ENCODE peak calls at places on chromosomes 5 and 9, in six cellular contexts. One of them, this sample, is unnamed.

GRCh38 chr5:75574791-75575190 is 36.5 kb upstream of the ANKDD1B start:
- DNase-seq in GM23248: no peak
- DNase-seq in cardiac fibroblast: peak; percentile 49
- DNase-seq in AG09309: no peak
- DNase-seq in aorta: no peak
- DNase-seq in HCT116: no peak
- DNase-seq in this sample: no peak

GRCh38 chr5:25858019-25858418 is 1180.4 kb downstream of the CDH9 start:
- DNase-seq in aorta: no peak
- DNase-seq in HCT116: no peak
- DNase-seq in GM23248: no peak
- DNase-seq in AG09309: no peak
- DNase-seq in cardiac fibroblast: no peak
- DNase-seq in this sample: no peak

GRCh38 chr9:16267336-16268036 is 603.0 kb downstream of the BNC2 start:
- DNase-seq in AG09309: no peak
- DNase-seq in GM23248: peak; percentile 55
- DNase-seq in cardiac fibroblast: peak; percentile 61
- DNase-seq in HCT116: no peak
- DNase-seq in aorta: no peak
- DNase-seq in this sample: no peak

GRCh38 chr5:133530270-133530669 is 82.1 kb downstream of the FSTL4 start:
- DNase-seq in GM23248: no peak
- DNase-seq in HCT116: no peak
- DNase-seq in aorta: no peak
- DNase-seq in AG09309: no peak
- DNase-seq in cardiac fibroblast: no peak
- DNase-seq in this sample: no peak

GRCh38 chr9:130039504-130040147 is 3.4 kb downstream of the FNBP1 start:
- DNase-seq in aorta: no peak
- DNase-seq in cardiac fibroblast: no peak
- DNase-seq in HCT116: no peak
- DNase-seq in AG09309: no peak
- DNase-seq in GM23248: no peak
- DNase-seq in this sample: peak; percentile 55

GRCh38 chr9:2613730-2614271 is 7.8 kb upstream of the VLDLR start:
- DNase-seq in GM23248: no peak
- DNase-seq in HCT116: no peak
- DNase-seq in aorta: no peak
- DNase-seq in cardiac fibroblast: no peak
- DNase-seq in AG09309: no peak
- DNase-seq in this sample: no peak

GRCh38 chr9:99377790-99378775 is 156.0 kb downstream of the SEC61B start:
- DNase-seq in HCT116: no peak
- DNase-seq in aorta: no peak
- DNase-seq in AG09309: no peak
- DNase-seq in cardiac fibroblast: no peak
- DNase-seq in GM23248: peak; percentile 26
- DNase-seq in this sample: no peak

GRCh38 chr9:108119530-108120113 is 630.1 kb upstream of the KLF4 start:
- DNase-seq in aorta: no peak
- DNase-seq in GM23248: no peak
- DNase-seq in cardiac fibroblast: no peak
- DNase-seq in HCT116: no peak
- DNase-seq in AG09309: no peak
- DNase-seq in this sample: no peak

GRCh38 chr9:137813651-137814415 is 63.7 kb upstream of the CACNA1B start:
- DNase-seq in AG09309: no peak
- DNase-seq in HCT116: no peak
- DNase-seq in aorta: peak; percentile 65
- DNase-seq in GM23248: no peak
- DNase-seq in cardiac fibroblast: no peak
- DNase-seq in this sample: no peak

GRCh38 chr5:158084292-158084691 is 225.3 kb upstream of the CLINT1 start:
- DNase-seq in AG09309: no peak
- DNase-seq in HCT116: no peak
- DNase-seq in GM23248: peak; percentile 11
- DNase-seq in aorta: no peak
- DNase-seq in cardiac fibroblast: no peak
- DNase-seq in this sample: no peak

GRCh38 chr9:33813712-33814641 is 3.0 kb upstream of the UBE2R2 start:
- DNase-seq in cardiac fibroblast: peak; percentile 90
- DNase-seq in aorta: no peak
- DNase-seq in GM23248: peak; percentile 92
- DNase-seq in HCT116: peak; percentile 73
- DNase-seq in AG09309: peak; percentile 44
- DNase-seq in this sample: no peak

GRCh38 chr5:59124983-59125960 is 542.4 kb downstream of the RAB3C start:
- DNase-seq in aorta: no peak
- DNase-seq in HCT116: no peak
- DNase-seq in AG09309: no peak
- DNase-seq in cardiac fibroblast: peak; percentile 22
- DNase-seq in GM23248: no peak
- DNase-seq in this sample: no peak

GRCh38 chr5:15013654-15014463 is 142.3 kb upstream of the ANKH start:
- DNase-seq in AG09309: peak; percentile 52
- DNase-seq in cardiac fibroblast: peak; percentile 85
- DNase-seq in aorta: no peak
- DNase-seq in HCT116: peak; percentile 58
- DNase-seq in GM23248: peak; percentile 79
- DNase-seq in this sample: peak; percentile 31

GRCh38 chr5:100595152-100595811 is 60.1 kb downstream of the FAM174A start:
- DNase-seq in aorta: no peak
- DNase-seq in cardiac fibroblast: peak; percentile 94
- DNase-seq in AG09309: peak; percentile 83
- DNase-seq in GM23248: peak; percentile 97
- DNase-seq in HCT116: no peak
- DNase-seq in this sample: no peak

GRCh38 chr9:35333551-35333950 is 156.4 kb upstream of the RUSC2 start:
- DNase-seq in HCT116: no peak
- DNase-seq in cardiac fibroblast: peak; percentile 88
- DNase-seq in AG09309: no peak
- DNase-seq in aorta: no peak
- DNase-seq in GM23248: peak; percentile 90
- DNase-seq in this sample: no peak

GRCh38 chr9:117643288-117643654 is 60.9 kb upstream of the TLR4 start:
- DNase-seq in HCT116: no peak
- DNase-seq in cardiac fibroblast: no peak
- DNase-seq in aorta: no peak
- DNase-seq in GM23248: no peak
- DNase-seq in AG09309: no peak
- DNase-seq in this sample: no peak

GRCh38 chr9:77714077-77714549 is 66.0 kb upstream of the GNA14 start:
- DNase-seq in cardiac fibroblast: peak; percentile 45
- DNase-seq in AG09309: no peak
- DNase-seq in aorta: no peak
- DNase-seq in GM23248: peak; percentile 38
- DNase-seq in HCT116: no peak
- DNase-seq in this sample: no peak

GRCh38 chr9:74838351-74838750 is 49.4 kb downstream of the TRPM6 start:
- DNase-seq in AG09309: no peak
- DNase-seq in cardiac fibroblast: no peak
- DNase-seq in HCT116: no peak
- DNase-seq in GM23248: peak; percentile 10
- DNase-seq in aorta: no peak
- DNase-seq in this sample: no peak

GRCh38 chr5:53482717-53483638 is 2.5 kb downstream of the FST start:
- DNase-seq in cardiac fibroblast: peak; percentile 43
- DNase-seq in HCT116: no peak
- DNase-seq in aorta: peak; percentile 79
- DNase-seq in GM23248: peak; percentile 51
- DNase-seq in AG09309: no peak
- DNase-seq in this sample: peak; percentile 6

DNA sequence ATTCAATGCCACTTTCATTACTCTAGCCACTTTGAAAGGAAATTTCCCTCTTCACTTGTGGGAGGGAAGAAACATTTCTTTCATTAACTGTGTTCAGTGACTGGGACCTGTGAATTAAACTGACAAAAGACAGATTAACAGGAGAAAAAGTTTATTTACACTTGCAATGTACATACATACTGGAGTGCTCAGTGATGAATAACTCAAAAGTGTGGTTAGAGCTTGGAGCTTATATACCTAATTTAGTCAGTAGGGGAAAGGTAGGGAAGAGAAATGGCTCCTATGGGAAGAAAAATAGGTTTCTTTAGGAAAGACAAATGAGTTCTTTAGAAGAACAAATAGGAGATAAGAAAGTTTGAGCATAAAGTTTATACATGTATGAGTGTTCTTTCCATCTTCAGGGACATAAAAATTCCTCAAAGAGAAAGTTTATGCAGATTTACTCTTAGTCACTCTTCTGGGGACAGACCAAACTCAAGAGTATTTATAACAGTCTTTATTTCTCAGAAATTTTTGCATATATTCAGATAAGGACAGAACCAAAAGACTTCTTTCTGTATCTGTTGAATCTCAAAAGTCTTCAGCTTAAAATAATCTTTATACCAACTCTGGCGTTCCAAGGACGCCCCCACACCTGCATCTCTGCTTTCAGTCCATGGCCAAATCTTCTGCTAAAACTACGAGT is 120.0 kb upstream of the RAI14 start:
- DNase-seq in HCT116: no peak
- DNase-seq in GM23248: peak; percentile 36
- DNase-seq in AG09309: no peak
- DNase-seq in aorta: no peak
- DNase-seq in cardiac fibroblast: peak; percentile 11
- DNase-seq in this sample: no peak
- H3K4me3 ChIP-seq in HCT116: no peak overlapping the region
- H3K4me3 ChIP-seq in GM23248: no peak overlapping the region
- H3K4me3 ChIP-seq in AG09309: no peak overlapping the region
- H3K4me3 ChIP-seq in aorta: no peak overlapping the region
- H3K4me3 ChIP-seq in cardiac fibroblast: no peak overlapping the region
- H3K4me3 ChIP-seq in this sample: no peak overlapping the region

DNA sequence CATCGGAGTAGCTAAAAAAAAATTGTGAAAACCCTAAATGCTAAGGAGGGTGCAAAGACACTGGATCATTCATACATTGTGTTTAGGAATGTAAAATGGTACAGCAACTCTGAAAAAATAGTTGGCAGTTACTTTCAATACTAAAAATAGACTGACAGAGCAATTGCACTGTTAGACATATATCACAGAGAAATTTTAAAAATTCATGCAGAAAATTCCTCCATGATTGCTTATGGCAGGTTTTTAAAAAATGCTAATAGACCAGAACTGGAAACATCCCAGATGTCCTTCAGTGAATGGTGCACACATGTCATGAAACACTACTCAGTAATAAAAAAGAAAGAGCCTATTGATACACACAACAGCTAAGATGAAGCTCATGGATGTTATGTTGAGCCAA is 349.8 kb upstream of the DAB2 start:
- DNase-seq in AG09309: no peak
- DNase-seq in cardiac fibroblast: no peak
- DNase-seq in GM23248: peak; percentile 2
- DNase-seq in HCT116: no peak
- DNase-seq in aorta: no peak
- DNase-seq in this sample: no peak
- H3K4me3 ChIP-seq in AG09309: no peak overlapping the region
- H3K4me3 ChIP-seq in cardiac fibroblast: no peak overlapping the region
- H3K4me3 ChIP-seq in GM23248: no peak overlapping the region
- H3K4me3 ChIP-seq in HCT116: no peak overlapping the region
- H3K4me3 ChIP-seq in aorta: no peak overlapping the region
- H3K4me3 ChIP-seq in this sample: no peak overlapping the region

GRCh38 chr5:1523793-1524480 is at the start of gene LPCAT1:
- DNase-seq in HCT116: no peak
- DNase-seq in cardiac fibroblast: peak; percentile 70
- DNase-seq in GM23248: peak; percentile 91
- DNase-seq in aorta: peak; percentile 95
- DNase-seq in AG09309: no peak
- DNase-seq in this sample: peak; percentile 77

GRCh38 chr5:1524481-1524798 is 680 bp upstream of the LPCAT1 start:
- DNase-seq in HCT116: no peak
- DNase-seq in cardiac fibroblast: no peak
- DNase-seq in GM23248: peak; percentile 22
- DNase-seq in AG09309: no peak
- DNase-seq in aorta: no peak
- DNase-seq in this sample: no peak

GRCh38 chr5:1525624-1525985 is 1.8 kb upstream of the LPCAT1 start:
- DNase-seq in GM23248: no peak
- DNase-seq in HCT116: no peak
- DNase-seq in AG09309: no peak
- DNase-seq in aorta: no peak
- DNase-seq in cardiac fibroblast: no peak
- DNase-seq in this sample: no peak

GRCh38 chr5:1526151-1526631 is 2.4 kb upstream of the LPCAT1 start:
- DNase-seq in AG09309: no peak
- DNase-seq in aorta: peak; percentile 58
- DNase-seq in GM23248: no peak
- DNase-seq in cardiac fibroblast: no peak
- DNase-seq in HCT116: no peak
- DNase-seq in this sample: no peak

DNA sequence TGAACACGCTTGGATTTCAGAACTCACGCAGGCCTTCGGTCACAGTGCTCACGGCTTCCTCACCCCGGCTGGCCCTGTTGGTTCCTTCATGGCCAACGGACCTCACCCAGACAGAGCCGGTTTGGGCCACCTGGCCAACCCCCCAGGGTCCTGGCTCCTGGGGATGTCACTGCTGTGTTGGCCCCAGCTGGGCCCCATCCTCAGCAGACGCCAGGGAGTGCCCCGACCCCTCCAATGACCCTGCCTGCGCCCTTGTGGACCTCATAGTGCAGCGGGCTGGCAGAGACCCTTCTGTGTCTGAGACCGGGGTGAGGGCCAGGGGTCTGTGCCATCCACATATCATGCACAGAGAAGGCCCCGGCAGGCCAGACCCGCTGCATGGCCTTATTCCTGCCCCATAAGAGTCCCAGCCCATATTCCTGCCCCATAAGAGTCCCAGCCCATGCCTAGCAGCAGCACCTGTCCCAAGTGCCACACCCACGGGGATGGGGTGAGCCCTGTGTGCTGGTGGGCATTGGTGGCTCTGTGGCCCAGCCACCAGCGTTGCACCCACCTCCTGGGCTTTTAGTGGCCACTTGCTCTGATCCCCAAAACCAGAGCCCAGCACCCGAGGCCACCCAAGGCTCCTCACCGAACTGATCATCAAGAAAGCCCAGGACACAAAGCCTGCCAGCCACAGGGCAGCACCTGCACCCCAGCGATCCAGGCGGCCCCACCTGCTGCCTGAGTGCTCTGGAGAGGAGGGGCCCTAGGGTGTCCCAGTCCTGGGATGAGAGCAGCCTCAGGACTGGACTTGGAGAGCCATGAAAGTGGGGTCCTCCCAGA is 1.3 kb upstream of the LPCAT1 start:
- DNase-seq in aorta: peak; percentile 69
- DNase-seq in GM23248: no peak
- DNase-seq in cardiac fibroblast: no peak
- DNase-seq in HCT116: no peak
- DNase-seq in AG09309: no peak
- DNase-seq in this sample: no peak
- H3K4me3 ChIP-seq in aorta: no peak overlapping the region
- H3K4me3 ChIP-seq in GM23248: peak overlapping the region; percentile 83
- H3K4me3 ChIP-seq in cardiac fibroblast: no peak overlapping the region
- H3K4me3 ChIP-seq in HCT116: peak overlapping the region; percentile 67
- H3K4me3 ChIP-seq in AG09309: no peak overlapping the region
- H3K4me3 ChIP-seq in this sample: no peak overlapping the region

DNA sequence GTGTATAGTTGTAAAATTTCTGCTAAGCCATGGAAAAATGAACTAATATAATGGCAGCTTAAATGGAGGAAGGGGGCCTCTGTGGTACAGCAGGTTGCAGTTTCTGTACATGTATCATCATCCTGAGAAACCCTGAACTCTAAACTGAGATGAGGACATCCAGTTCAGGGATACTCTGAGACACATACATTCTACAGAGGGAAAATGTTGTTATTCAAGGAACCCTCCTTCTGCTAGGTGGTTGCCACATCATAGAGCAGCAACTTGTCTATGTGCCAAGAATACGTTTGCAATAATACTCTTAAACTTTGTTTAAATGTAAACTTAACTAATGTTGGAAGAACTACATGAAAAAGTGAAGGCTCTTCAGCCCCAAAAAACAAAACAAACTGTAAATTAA is 1310.8 kb upstream of the WWC1 start:
- DNase-seq in HCT116: no peak
- DNase-seq in GM23248: no peak
- DNase-seq in cardiac fibroblast: no peak
- DNase-seq in aorta: no peak
- DNase-seq in AG09309: no peak
- DNase-seq in this sample: no peak
- H3K4me3 ChIP-seq in HCT116: no peak overlapping the region
- H3K4me3 ChIP-seq in GM23248: no peak overlapping the region
- H3K4me3 ChIP-seq in cardiac fibroblast: no peak overlapping the region
- H3K4me3 ChIP-seq in aorta: no peak overlapping the region
- H3K4me3 ChIP-seq in AG09309: no peak overlapping the region
- H3K4me3 ChIP-seq in this sample: no peak overlapping the region